ENCODE peak calls at places on chromosome 18, in five cellular contexts. Z is mammary epithelial cell; F is CD4-positive, CD25-positive, alpha-beta regulatory T cell; H is HepG2; T is AG04450. W is an unnamed sample. For H3K9me3, the result is how much of the 10 kb centered on the place peaks cover.

GRCh38 chr18:46485675-46486200 is 171.3 kb downstream of the LOXHD1 start:
- DNase-seq in Z (peak), F (no peak), H (no peak), T (no peak), W (no peak)

GRCh38 chr18:49431563-49431962 is 28.9 kb downstream of the DYM start:
- DNase-seq in Z (peak), F (no peak), H (no peak), T (no peak), W (no peak)

GRCh38 chr18:41096504-41096903 is 858.5 kb upstream of the PIK3C3 start:
- DNase-seq in Z (peak), F (no peak), H (no peak), T (no peak), W (no peak)

GRCh38 chr18:33579868-33580205 is 1.8 kb downstream of the ASXL3 start:
- DNase-seq in Z (no peak), F (no peak), H (no peak), T (no peak), W (peak)

GRCh38 chr18:75247601-75248421 is 37.2 kb downstream of the TSHZ1 start:
- DNase-seq in Z (peak), F (no peak), H (peak), T (no peak), W (peak)

GRCh38 chr18:57446322-57446721 is 11.1 kb downstream of the ONECUT2 start:
- DNase-seq in Z (no peak), F (no peak), H (peak), T (no peak), W (peak)

GRCh38 chr18:22257022-22257543 is 87.7 kb downstream of the GATA6 start:
- DNase-seq in Z (no peak), F (no peak), H (no peak), T (no peak), W (no peak)

GRCh38 chr18:57569133-57569532 is 17.4 kb downstream of the FECH start:
- DNase-seq in Z (no peak), F (no peak), H (no peak), T (no peak), W (no peak)

GRCh38 chr18:63309422-63309821 is 10.1 kb downstream of the BCL2 start:
- DNase-seq in Z (no peak), F (no peak), H (no peak), T (no peak), W (no peak)

GRCh38 chr18:887716-888115 is 17.0 kb upstream of the ADCYAP1 start:
- DNase-seq in Z (no peak), F (no peak), H (no peak), T (no peak), W (no peak)

GRCh38 chr18:25957017-25957416 is 133.4 kb downstream of the SS18 start:
- DNase-seq in Z (no peak), F (no peak), H (no peak), T (no peak), W (no peak)

GRCh38 chr18:50128506-50129271 is 66.3 kb downstream of the MYO5B start:
- DNase-seq in Z (no peak), F (no peak), H (peak), T (no peak), W (peak)

GRCh38 chr18:1261054-1261453 is 356.4 kb downstream of the ADCYAP1 start:
- DNase-seq in Z (no peak), F (no peak), H (no peak), T (no peak), W (no peak)

GRCh38 chr18:2411381-2411977 is 159.8 kb downstream of the METTL4 start:
- DNase-seq in Z (peak), F (no peak), H (no peak), T (no peak), W (no peak)

GRCh38 chr18:61471832-61472406 is 138.7 kb downstream of the CDH20 start:
- DNase-seq in Z (no peak), F (no peak), H (no peak), T (no peak), W (no peak)

GRCh38 chr18:23176701-23177432 is 41.6 kb downstream of the CABLES1 start:
- DNase-seq in Z (no peak), F (no peak), H (no peak), T (no peak), W (no peak)

GRCh38 chr18:42258301-42258965 is 303.4 kb downstream of the PIK3C3 start:
- DNase-seq in Z (peak), F (no peak), H (no peak), T (no peak), W (no peak)

DNA sequence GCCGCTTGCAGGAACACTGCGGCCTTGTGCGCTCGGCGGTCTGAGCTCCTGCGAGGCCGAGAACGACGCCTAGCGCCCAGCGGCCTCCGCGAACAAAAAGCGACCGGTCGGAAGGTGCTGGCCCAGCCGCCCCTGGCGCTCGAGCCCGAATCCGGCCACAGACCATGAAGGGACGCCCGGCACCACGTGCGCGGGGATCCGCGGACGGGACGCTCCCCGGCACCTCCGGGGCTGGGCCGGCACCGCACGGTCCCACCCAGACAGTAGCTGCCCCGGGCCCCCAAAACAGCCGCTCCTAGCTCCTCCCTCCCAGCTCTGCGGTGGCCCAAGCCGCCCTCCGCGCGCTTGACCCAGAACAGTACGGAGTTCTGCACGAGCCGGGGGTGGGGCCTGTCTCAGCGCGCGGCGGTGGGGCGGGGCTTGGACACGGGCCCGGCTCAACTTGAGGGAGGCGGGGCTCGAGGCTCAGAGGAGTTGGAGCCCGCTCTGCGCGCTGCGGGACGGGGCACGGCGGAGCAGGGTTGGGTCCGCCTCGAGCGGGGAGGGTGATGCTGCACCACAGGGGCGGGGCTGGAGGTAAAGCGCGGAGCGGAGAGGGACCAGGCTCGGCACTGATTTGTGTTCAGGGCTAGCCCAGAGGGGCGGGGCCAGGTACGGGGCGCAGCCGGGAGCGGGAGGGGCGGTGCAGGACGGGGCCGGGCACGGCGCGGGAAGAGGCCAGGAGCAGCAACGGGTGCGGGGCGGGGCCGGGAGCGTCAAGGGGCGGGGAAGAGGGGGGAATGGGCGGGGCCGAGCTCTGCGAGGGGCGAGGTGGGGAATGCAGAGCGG is 538 bp upstream of the IMPA2 start:
- DNase-seq in Z (peak), F (peak), H (peak), T (peak), W (peak)
- H3K27ac ChIP-seq in Z (peak), F (peak), H (peak), T (peak), W (peak)

GRCh38 chr18:71625691-71626090 is 918.5 kb downstream of the CBLN2 start:
- DNase-seq in Z (no peak), F (no peak), H (no peak), T (no peak), W (no peak)
- H3K9me3 ChIP-seq in Z (under half), F (under half), H (under half), T (under half), W (under half)

GRCh38 chr18:13370995-13371625 is 152.6 kb downstream of the LDLRAD4 start:
- DNase-seq in Z (no peak), F (no peak), H (no peak), T (no peak), W (no peak)
- H3K27ac ChIP-seq in Z (no peak), F (peak), H (no peak), T (no peak), W (no peak)

GRCh38 chr18:72584787-72585186 is 40.6 kb upstream of the CBLN2 start:
- DNase-seq in Z (no peak), F (no peak), H (no peak), T (no peak), W (no peak)
- H3K9me3 ChIP-seq in Z (under half), F (under half), H (under half), T (under half), W (under half)

DNA sequence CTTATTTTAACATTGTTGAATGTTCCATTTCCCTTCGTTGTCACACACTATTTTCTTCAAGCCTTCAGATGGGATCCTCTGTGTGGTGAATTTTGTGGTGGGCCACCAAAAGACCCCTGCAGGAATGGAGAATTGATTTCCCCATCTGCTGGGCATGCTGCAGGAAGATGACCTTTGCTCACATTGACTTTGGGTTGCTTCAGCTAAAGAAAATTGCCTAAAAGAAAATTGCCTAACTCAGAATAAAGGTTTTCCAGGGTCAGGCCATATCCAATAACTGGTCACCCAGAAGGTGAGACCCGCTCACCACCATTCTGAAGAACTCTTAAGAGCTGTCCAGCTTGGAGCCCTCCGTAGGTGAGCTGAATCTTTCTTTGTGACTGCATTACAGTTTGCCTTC is 192.5 kb downstream of the CDH7 start:
- DNase-seq in Z (no peak), F (no peak), H (no peak), T (no peak), W (no peak)
- H3K27ac ChIP-seq in Z (no peak), F (no peak), H (no peak), T (no peak), W (no peak)

DNA sequence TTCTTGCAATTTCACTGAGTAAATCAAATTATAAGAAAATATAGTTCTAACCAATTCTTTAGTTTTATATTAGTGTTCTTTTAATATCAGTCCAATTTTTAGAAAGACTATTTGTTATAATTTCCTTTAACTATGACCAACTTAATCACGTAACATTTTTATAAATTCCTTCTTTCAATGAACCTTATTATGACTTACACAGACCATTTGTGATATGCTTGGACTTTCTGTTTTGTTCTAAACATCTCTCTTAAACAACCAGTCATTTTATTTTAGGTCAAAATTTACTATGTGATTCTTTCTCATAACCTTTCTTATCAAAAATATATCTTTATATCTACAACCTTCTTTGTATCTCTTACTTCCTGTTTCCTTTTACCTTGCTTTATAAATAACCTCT is 39.5 kb upstream of the DYNAP start:
- DNase-seq in Z (no peak), F (no peak), H (no peak), T (no peak), W (no peak)
- H3K9me3 ChIP-seq in Z (under half), F (under half), H (under half), T (under half), W (under half)

GRCh38 chr18:7897119-7897518 is 330.0 kb downstream of the PTPRM start:
- DNase-seq in Z (no peak), F (no peak), H (no peak), T (no peak), W (no peak)
- H3K27ac ChIP-seq in Z (no peak), F (no peak), H (no peak), T (no peak), W (no peak)

GRCh38 chr18:72235422-72235821 is 308.7 kb downstream of the CBLN2 start:
- DNase-seq in Z (no peak), F (no peak), H (no peak), T (no peak), W (no peak)
- H3K9me3 ChIP-seq in Z (under half), F (under half), H (under half), T (under half), W (under half)

GRCh38 chr18:12819822-12820221 is 64.2 kb downstream of the PTPN2 start:
- DNase-seq in Z (no peak), F (no peak), H (no peak), T (no peak), W (no peak)

GRCh38 chr18:12819330-12819729 is 64.7 kb downstream of the PTPN2 start:
- DNase-seq in Z (no peak), F (no peak), H (no peak), T (no peak), W (no peak)

GRCh38 chr18:12820526-12820925 is 63.5 kb downstream of the PTPN2 start:
- DNase-seq in Z (no peak), F (no peak), H (no peak), T (no peak), W (no peak)

GRCh38 chr18:12823892-12824291 is 60.1 kb downstream of the PTPN2 start:
- DNase-seq in Z (no peak), F (no peak), H (no peak), T (no peak), W (no peak)

DNA sequence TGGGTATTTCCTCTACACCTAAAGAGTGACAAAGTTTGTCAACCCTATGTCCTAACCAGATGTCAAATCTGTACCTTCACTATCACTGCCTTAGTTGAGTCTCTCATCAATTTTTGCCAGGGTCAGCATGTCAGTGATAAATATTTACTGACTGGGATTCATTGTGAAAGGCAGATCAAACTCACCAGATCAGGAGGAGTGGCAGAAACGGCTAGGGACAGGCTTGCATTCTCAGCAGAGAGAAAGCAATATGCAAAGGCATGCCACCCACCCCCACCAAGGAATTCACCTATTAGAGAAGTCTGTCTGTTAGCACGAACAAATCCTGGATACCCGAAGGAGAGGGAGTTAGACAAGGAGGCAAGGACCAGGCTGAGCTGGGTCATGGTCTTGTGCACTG is 62.6 kb downstream of the PTPN2 start:
- DNase-seq in Z (no peak), F (no peak), H (no peak), T (no peak), W (no peak)
- H3K27ac ChIP-seq in Z (no peak), F (no peak), H (no peak), T (no peak), W (no peak)

GRCh38 chr18:79896746-79897145 is 54.7 kb downstream of the SLC66A2 start:
- DNase-seq in Z (no peak), F (no peak), H (no peak), T (no peak), W (no peak)
- H3K9me3 ChIP-seq in Z (half or more), F (half or more), H (half or more), T (half or more), W (under half)